ENCODE peak calls at places on chromosomes 2 and 18, in five cellular contexts. Q is sigmoid colon, X is stomach, W is transverse colon, O is A549. Y is an unnamed sample.

GRCh38 chr2:185255566-185255965 is 483.0 kb upstream of the FSIP2 start:
- DNase-seq in Q (no peak), X (no peak), W (no peak), O (no peak), Y (no peak)

GRCh38 chr18:79634593-79634992 is 45.0 kb upstream of the CTDP1 start:
- DNase-seq in Q (peak; percentile 49), X (no peak), O (no peak), W (no peak), Y (no peak)

GRCh38 chr2:55876425-55877084 is 47.0 kb downstream of the EFEMP1 start:
- DNase-seq in Q (no peak), X (no peak), O (no peak), W (no peak), Y (no peak)

GRCh38 chr2:226799976-226800940 is 638 bp upstream of the IRS1 start:
- DNase-seq in W (peak; percentile 33), X (peak; percentile 32), O (no peak), Q (peak; percentile 71), Y (peak; percentile 26)

GRCh38 chr2:234204480-234204879 is 154.0 kb downstream of the SPP2 start:
- DNase-seq in X (no peak), W (no peak), Q (no peak), O (peak; percentile 49), Y (no peak)

GRCh38 chr18:70636991-70637390 is 348.1 kb downstream of the SOCS6 start:
- DNase-seq in Q (no peak), W (no peak), X (no peak), O (no peak), Y (no peak)

GRCh38 chr2:88897718-88898117 is 206.2 kb downstream of the RPIA start:
- DNase-seq in Q (no peak), X (no peak), O (no peak), W (no peak), Y (no peak)

GRCh38 chr2:121386707-121387106 is 101.7 kb upstream of the TFCP2L1 start:
- DNase-seq in X (no peak), O (no peak), Q (no peak), W (no peak), Y (no peak)

GRCh38 chr2:64751286-64752260 is 97.9 kb upstream of the SERTAD2 start:
- DNase-seq in W (peak; percentile 76), O (peak; percentile 99), X (peak; percentile 44), Q (peak; percentile 100), Y (peak; percentile 100)

GRCh38 chr18:79707671-79708070 is 28.1 kb downstream of the CTDP1 start:
- DNase-seq in O (no peak), Q (peak; percentile 26), W (no peak), X (no peak), Y (no peak)

GRCh38 chr18:45738660-45739059 is 14.7 kb downstream of the SLC14A1 start:
- DNase-seq in X (no peak), Q (no peak), W (no peak), O (no peak), Y (no peak)

GRCh38 chr2:241775223-241776177 is 1.1 kb upstream of the GAL3ST2 start:
- DNase-seq in W (no peak), O (no peak), Q (peak; percentile 57), X (no peak), Y (peak; percentile 15)

GRCh38 chr2:1750935-1751767 is 6.8 kb upstream of the PXDN start:
- DNase-seq in Q (peak; percentile 90), X (peak; percentile 50), O (peak; percentile 72), W (peak; percentile 65), Y (peak; percentile 73)

GRCh38 chr18:58558514-58558913 is 70.4 kb downstream of the ALPK2 start:
- DNase-seq in W (no peak), O (no peak), Q (no peak), X (no peak), Y (no peak)

GRCh38 chr18:31875301-31875700 is 67.6 kb downstream of the TRAPPC8 start:
- DNase-seq in X (no peak), Q (no peak), O (no peak), W (no peak), Y (no peak)

GRCh38 chr2:166675553-166675952 is 181.5 kb upstream of the SCN7A start:
- DNase-seq in W (no peak), Q (no peak), X (no peak), O (no peak), Y (no peak)

GRCh38 chr18:23595610-23596009 is 9.3 kb upstream of the NPC1 start:
- DNase-seq in O (no peak), X (no peak), Q (no peak), W (no peak), Y (no peak)

GRCh38 chr2:174787485-174788205 is 23.4 kb upstream of the CHRNA1 start:
- DNase-seq in O (no peak), Q (no peak), X (no peak), W (no peak), Y (no peak)

GRCh38 chr2:235263205-235264120 is 230.4 kb upstream of the AGAP1 start:
- DNase-seq in X (peak; percentile 34), W (peak; percentile 70), Q (peak; percentile 90), O (peak; percentile 90), Y (peak; percentile 48)

GRCh38 chr2:63218800-63219511 is 168.3 kb downstream of the OTX1 start:
- DNase-seq in O (no peak), X (no peak), W (no peak), Q (no peak), Y (no peak)

GRCh38 chr2:238379096-238379810 is 47.5 kb upstream of the ASB1 start:
- DNase-seq in Q (no peak), X (peak; percentile 25), W (no peak), O (no peak), Y (peak; percentile 45)

GRCh38 chr2:8800821-8801220 is 36.6 kb downstream of the KIDINS220 start:
- DNase-seq in O (no peak), W (no peak), X (no peak), Q (no peak), Y (no peak)

GRCh38 chr2:46495347-46496030 is 16.1 kb downstream of the TMEM247 start:
- DNase-seq in Q (no peak), W (no peak), X (no peak), O (no peak), Y (no peak)

GRCh38 chr2:144239306-144239705 is 280.6 kb downstream of the ZEB2 start:
- DNase-seq in Q (no peak), X (no peak), O (no peak), W (no peak), Y (no peak)

GRCh38 chr2:11007331-11007909 is 95.7 kb downstream of the KCNF1 start:
- DNase-seq in O (no peak), X (no peak), Q (no peak), W (no peak), Y (no peak)

GRCh38 chr2:24984912-24985311 is 13.2 kb upstream of the DNAJC27 start:
- DNase-seq in O (no peak), X (no peak), W (peak; percentile 18), Q (peak; percentile 79), Y (no peak)

GRCh38 chr2:200252661-200253067 is 53.8 kb upstream of the SPATS2L start:
- DNase-seq in W (no peak), O (no peak), X (no peak), Q (no peak), Y (no peak)

GRCh38 chr2:147439986-147440385 is 404.8 kb upstream of the ACVR2A start:
- DNase-seq in X (no peak), Q (no peak), O (no peak), W (no peak), Y (no peak)

DNA sequence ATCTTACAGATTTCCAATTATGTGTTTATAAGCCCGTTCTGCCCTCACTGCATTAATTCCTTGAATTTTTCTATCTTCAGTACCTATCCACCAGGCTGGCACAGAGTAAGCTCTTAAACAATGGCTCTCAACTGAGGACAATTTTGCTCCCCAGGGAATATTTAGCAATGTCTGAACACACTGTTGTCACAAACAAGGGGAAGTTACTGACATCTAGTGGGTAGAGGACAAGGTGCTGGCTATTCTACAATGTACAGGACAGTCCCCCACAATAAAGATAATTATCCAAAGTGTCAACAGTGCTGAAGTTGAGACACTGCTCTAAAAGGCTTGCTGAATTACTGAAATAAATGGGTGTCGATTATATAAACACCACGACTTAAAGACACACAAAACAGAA is 5.0 kb downstream of the NDUFS1 start:
- DNase-seq in X (no peak), Q (no peak), W (no peak), O (no peak), Y (no peak)
- H3K4me1 ChIP-seq in X (peaks cover 21% of the 10 kb centered on the region), Q (peaks cover 30% of the 10 kb centered on the region), W (peaks cover 29% of the 10 kb centered on the region), O (peaks cover 9% of the 10 kb centered on the region), Y (peaks cover 10% of the 10 kb centered on the region)

GRCh38 chr2:172299741-172300140 is 127.6 kb upstream of the ITGA6 start:
- DNase-seq in W (peak; percentile 66), Q (no peak), X (peak; percentile 53), O (no peak), Y (no peak)

GRCh38 chr2:172296267-172297046 is 130.9 kb upstream of the ITGA6 start:
- DNase-seq in X (no peak), Q (no peak), W (no peak), O (no peak), Y (no peak)

GRCh38 chr2:172295677-172296076 is 131.7 kb upstream of the ITGA6 start:
- DNase-seq in W (no peak), X (no peak), Q (no peak), O (no peak), Y (no peak)

GRCh38 chr2:172298009-172298408 is 129.4 kb upstream of the ITGA6 start:
- DNase-seq in O (no peak), Q (no peak), X (no peak), W (no peak), Y (no peak)

DNA sequence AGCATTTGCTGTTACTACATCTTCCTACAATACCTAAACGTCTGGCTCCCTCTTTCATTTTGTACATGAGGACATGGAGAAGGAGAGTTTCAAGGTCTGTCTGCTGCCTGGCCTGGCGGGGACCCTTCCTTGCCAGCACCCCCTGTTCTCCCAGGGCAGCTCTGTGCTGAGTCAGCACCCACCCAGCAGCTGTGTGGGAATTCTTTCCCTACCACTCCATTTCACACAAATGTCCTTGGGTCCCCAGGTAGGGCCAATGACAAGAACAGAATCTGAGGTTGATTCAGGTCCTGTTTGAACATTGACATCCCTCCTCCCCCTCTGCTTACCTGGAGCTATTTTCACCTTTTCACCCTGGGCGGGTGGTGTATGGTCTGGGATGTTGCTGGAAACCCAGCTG is 129.9 kb upstream of the ITGA6 start:
- DNase-seq in X (no peak), Q (no peak), O (no peak), W (no peak), Y (no peak)
- H3K27ac ChIP-seq in X (no peak overlapping the region), Q (no peak overlapping the region), O (no peak overlapping the region), W (no peak overlapping the region), Y (no peak overlapping the region)

GRCh38 chr2:15225131-15225530 is 336.0 kb downstream of the NBAS start:
- DNase-seq in Q (no peak), X (no peak), W (no peak), O (no peak), Y (no peak)

GRCh38 chr2:15230599-15231192 is 330.4 kb downstream of the NBAS start:
- DNase-seq in X (no peak), O (no peak), W (no peak), Q (no peak), Y (no peak)
- TF ChIP-seq EP300 in X (no peak), O (no peak), W (no peak), Q (no peak), Y (no peak)

GRCh38 chr2:179020156-179020750 is 29.7 kb downstream of the CCDC141 start:
- DNase-seq in W (no peak), Q (no peak), O (no peak), X (peak; percentile 29), Y (peak; percentile 40)
- H3K4me1 ChIP-seq in W (no peaks in the 10 kb centered on the region), Q (no peaks in the 10 kb centered on the region), O (no peaks in the 10 kb centered on the region), X (no peaks in the 10 kb centered on the region), Y (no peaks in the 10 kb centered on the region)

DNA sequence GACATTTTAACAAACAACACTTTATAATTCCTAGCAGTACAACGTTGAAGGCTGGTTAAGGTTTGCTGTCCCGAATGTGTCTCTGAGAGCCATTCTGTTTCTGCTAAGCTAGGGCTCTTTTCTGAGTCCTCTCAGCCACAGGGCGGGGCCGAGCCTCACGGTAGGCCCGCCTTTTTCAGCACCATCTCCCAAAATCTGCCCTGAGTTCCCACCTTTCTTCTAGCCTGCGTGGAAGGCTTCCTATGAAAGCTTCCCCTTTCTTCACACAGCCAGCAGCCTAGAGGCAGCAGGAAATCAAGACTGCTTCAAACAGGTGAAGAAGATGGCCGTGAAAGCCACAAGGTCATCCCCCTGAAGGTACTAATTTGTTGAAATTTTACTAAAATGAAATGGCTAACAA is 255.5 kb downstream of the CDH2 start:
- DNase-seq in O (peak; percentile 1), W (no peak), Q (no peak), X (no peak), Y (no peak)
- H3K27ac ChIP-seq in O (peak overlapping the region; percentile 67), W (no peak overlapping the region), Q (no peak overlapping the region), X (no peak overlapping the region), Y (no peak overlapping the region)

Y was measured in upper lobe of left lung.